ENCODE peak calls at places on chromosomes 5 and 9, in nine cellular contexts. One of them, this sample, is unnamed.

GRCh38 chr5:180683523-180683922 is 34.1 kb upstream of the FLT4 start:
- DNase-seq in LoVo: no peak
- DNase-seq in iPS DF 19.7: no peak
- DNase-seq in AG08396: no peak
- DNase-seq in endothelial cell: no peak
- DNase-seq in HTR-8/SVneo: no peak
- DNase-seq in CD8-positive, alpha-beta memory T cell: no peak
- DNase-seq in NCI-H2081: no peak
- DNase-seq in EL: no peak
- DNase-seq in this sample: no peak

GRCh38 chr5:68478306-68479091 is 262.9 kb downstream of the PIK3R1 start:
- DNase-seq in LoVo: no peak
- DNase-seq in iPS DF 19.7: no peak
- DNase-seq in AG08396: no peak
- DNase-seq in endothelial cell: no peak
- DNase-seq in HTR-8/SVneo: no peak
- DNase-seq in CD8-positive, alpha-beta memory T cell: no peak
- DNase-seq in NCI-H2081: no peak
- DNase-seq in EL: peak; percentile 49
- DNase-seq in this sample: no peak

GRCh38 chr5:165119175-165119574 is 1613.8 kb downstream of the MAT2B start:
- DNase-seq in LoVo: no peak
- DNase-seq in iPS DF 19.7: no peak
- DNase-seq in AG08396: no peak
- DNase-seq in endothelial cell: no peak
- DNase-seq in HTR-8/SVneo: no peak
- DNase-seq in CD8-positive, alpha-beta memory T cell: no peak
- DNase-seq in NCI-H2081: no peak
- DNase-seq in EL: no peak
- DNase-seq in this sample: no peak

GRCh38 chr9:130780865-130781504 is 54.1 kb upstream of the ABL1 start:
- DNase-seq in LoVo: no peak
- DNase-seq in iPS DF 19.7: no peak
- DNase-seq in AG08396: peak; percentile 72
- DNase-seq in endothelial cell: no peak
- DNase-seq in HTR-8/SVneo: peak; percentile 71
- DNase-seq in CD8-positive, alpha-beta memory T cell: no peak
- DNase-seq in NCI-H2081: no peak
- DNase-seq in EL: peak; percentile 95
- DNase-seq in this sample: peak; percentile 76

GRCh38 chr9:28341913-28342312 is 768.6 kb upstream of the C9orf72 start:
- DNase-seq in LoVo: no peak
- DNase-seq in iPS DF 19.7: no peak
- DNase-seq in AG08396: no peak
- DNase-seq in endothelial cell: no peak
- DNase-seq in HTR-8/SVneo: no peak
- DNase-seq in CD8-positive, alpha-beta memory T cell: no peak
- DNase-seq in NCI-H2081: no peak
- DNase-seq in EL: no peak
- DNase-seq in this sample: no peak

GRCh38 chr9:96450613-96451544 is 910 bp downstream of the HABP4 start:
- DNase-seq in LoVo: no peak
- DNase-seq in iPS DF 19.7: no peak
- DNase-seq in AG08396: peak; percentile 45
- DNase-seq in endothelial cell: peak; percentile 22
- DNase-seq in HTR-8/SVneo: no peak
- DNase-seq in CD8-positive, alpha-beta memory T cell: peak; percentile 20
- DNase-seq in NCI-H2081: peak; percentile 2
- DNase-seq in EL: peak; percentile 28
- DNase-seq in this sample: peak; percentile 33

GRCh38 chr5:59577485-59577884 is 316.0 kb downstream of the PDE4D start:
- DNase-seq in LoVo: no peak
- DNase-seq in iPS DF 19.7: no peak
- DNase-seq in AG08396: no peak
- DNase-seq in endothelial cell: no peak
- DNase-seq in HTR-8/SVneo: no peak
- DNase-seq in CD8-positive, alpha-beta memory T cell: no peak
- DNase-seq in NCI-H2081: no peak
- DNase-seq in EL: no peak
- DNase-seq in this sample: no peak

GRCh38 chr9:113528088-113528487 is 64.6 kb downstream of the RGS3 start:
- DNase-seq in LoVo: peak; percentile 40
- DNase-seq in iPS DF 19.7: no peak
- DNase-seq in AG08396: no peak
- DNase-seq in endothelial cell: no peak
- DNase-seq in HTR-8/SVneo: no peak
- DNase-seq in CD8-positive, alpha-beta memory T cell: no peak
- DNase-seq in NCI-H2081: no peak
- DNase-seq in EL: no peak
- DNase-seq in this sample: no peak

GRCh38 chr9:100725376-100725775 is 147.5 kb downstream of the CAVIN4 start:
- DNase-seq in LoVo: no peak
- DNase-seq in iPS DF 19.7: no peak
- DNase-seq in AG08396: no peak
- DNase-seq in endothelial cell: no peak
- DNase-seq in HTR-8/SVneo: no peak
- DNase-seq in CD8-positive, alpha-beta memory T cell: no peak
- DNase-seq in NCI-H2081: no peak
- DNase-seq in EL: no peak
- DNase-seq in this sample: no peak

GRCh38 chr9:80797427-80797825 is 891.9 kb downstream of the TLE1 start:
- DNase-seq in LoVo: no peak
- DNase-seq in iPS DF 19.7: no peak
- DNase-seq in AG08396: no peak
- DNase-seq in endothelial cell: no peak
- DNase-seq in HTR-8/SVneo: no peak
- DNase-seq in CD8-positive, alpha-beta memory T cell: no peak
- DNase-seq in NCI-H2081: no peak
- DNase-seq in EL: no peak
- DNase-seq in this sample: no peak

GRCh38 chr5:169778622-169779596 is 141.8 kb downstream of the DOCK2 start:
- DNase-seq in LoVo: no peak
- DNase-seq in iPS DF 19.7: no peak
- DNase-seq in AG08396: no peak
- DNase-seq in endothelial cell: no peak
- DNase-seq in HTR-8/SVneo: no peak
- DNase-seq in CD8-positive, alpha-beta memory T cell: no peak
- DNase-seq in NCI-H2081: no peak
- DNase-seq in EL: no peak
- DNase-seq in this sample: no peak

GRCh38 chr5:6490693-6491092 is 42.0 kb downstream of the UBE2QL1 start:
- DNase-seq in LoVo: no peak
- DNase-seq in iPS DF 19.7: no peak
- DNase-seq in AG08396: no peak
- DNase-seq in endothelial cell: no peak
- DNase-seq in HTR-8/SVneo: peak; percentile 47
- DNase-seq in CD8-positive, alpha-beta memory T cell: no peak
- DNase-seq in NCI-H2081: no peak
- DNase-seq in EL: peak; percentile 18
- DNase-seq in this sample: no peak

GRCh38 chr5:11143456-11144267 is 382.6 kb upstream of the DAP start:
- DNase-seq in LoVo: no peak
- DNase-seq in iPS DF 19.7: no peak
- DNase-seq in AG08396: no peak
- DNase-seq in endothelial cell: no peak
- DNase-seq in HTR-8/SVneo: no peak
- DNase-seq in CD8-positive, alpha-beta memory T cell: no peak
- DNase-seq in NCI-H2081: no peak
- DNase-seq in EL: no peak
- DNase-seq in this sample: no peak

GRCh38 chr5:76715734-76716455 is at the start of gene F2R:
- DNase-seq in LoVo: peak; percentile 61
- DNase-seq in iPS DF 19.7: no peak
- DNase-seq in AG08396: peak; percentile 88
- DNase-seq in endothelial cell: peak; percentile 78
- DNase-seq in HTR-8/SVneo: peak; percentile 67
- DNase-seq in CD8-positive, alpha-beta memory T cell: peak; percentile 44
- DNase-seq in NCI-H2081: peak; percentile 27
- DNase-seq in EL: peak; percentile 78
- DNase-seq in this sample: peak; percentile 79

This sample was measured in left cardiac atrium.